ENCODE peak calls at places on chromosome 18, in six cellular contexts. One of them, this sample, is unnamed.

GRCh38 chr18:33372442-33372841 is 68.1 kb downstream of the CCDC178 start:
- DNase-seq in cardiac fibroblast: no peak
- DNase-seq in GM12864: no peak
- DNase-seq in AG09319: no peak
- DNase-seq in kidney: no peak
- DNase-seq in uterus: no peak
- DNase-seq in this sample: no peak

GRCh38 chr18:42635378-42636048 is 480.0 kb downstream of the RIT2 start:
- DNase-seq in cardiac fibroblast: no peak
- DNase-seq in GM12864: no peak
- DNase-seq in AG09319: no peak
- DNase-seq in kidney: no peak
- DNase-seq in uterus: peak; percentile 13
- DNase-seq in this sample: no peak

GRCh38 chr18:51226068-51226467 is 28.6 kb upstream of the MEX3C start:
- DNase-seq in cardiac fibroblast: no peak
- DNase-seq in GM12864: no peak
- DNase-seq in AG09319: no peak
- DNase-seq in kidney: no peak
- DNase-seq in uterus: no peak
- DNase-seq in this sample: no peak

GRCh38 chr18:44950685-44951195 is 270.1 kb downstream of the SETBP1 start:
- DNase-seq in cardiac fibroblast: no peak
- DNase-seq in GM12864: no peak
- DNase-seq in AG09319: no peak
- DNase-seq in kidney: no peak
- DNase-seq in uterus: no peak
- DNase-seq in this sample: no peak

GRCh38 chr18:34913837-34914755 is 127.1 kb upstream of the MAPRE2 start:
- DNase-seq in cardiac fibroblast: peak; percentile 47
- DNase-seq in GM12864: no peak
- DNase-seq in AG09319: no peak
- DNase-seq in kidney: no peak
- DNase-seq in uterus: no peak
- DNase-seq in this sample: no peak

GRCh38 chr18:32368170-32368569 is 102.5 kb downstream of the GAREM1 start:
- DNase-seq in cardiac fibroblast: no peak
- DNase-seq in GM12864: no peak
- DNase-seq in AG09319: no peak
- DNase-seq in kidney: no peak
- DNase-seq in uterus: no peak
- DNase-seq in this sample: no peak

GRCh38 chr18:58542426-58543159 is 86.3 kb downstream of the ALPK2 start:
- DNase-seq in cardiac fibroblast: no peak
- DNase-seq in GM12864: no peak
- DNase-seq in AG09319: no peak
- DNase-seq in kidney: no peak
- DNase-seq in uterus: no peak
- DNase-seq in this sample: no peak

GRCh38 chr18:25883091-25883490 is 207.3 kb downstream of the SS18 start:
- DNase-seq in cardiac fibroblast: no peak
- DNase-seq in GM12864: no peak
- DNase-seq in AG09319: no peak
- DNase-seq in kidney: no peak
- DNase-seq in uterus: no peak
- DNase-seq in this sample: no peak

GRCh38 chr18:48889115-48889941 is 61.4 kb downstream of the SMAD7 start:
- DNase-seq in cardiac fibroblast: no peak
- DNase-seq in GM12864: no peak
- DNase-seq in AG09319: no peak
- DNase-seq in kidney: peak; percentile 94
- DNase-seq in uterus: peak; percentile 60
- DNase-seq in this sample: no peak

GRCh38 chr18:48975817-48976649 is 25.3 kb upstream of the SMAD7 start:
- DNase-seq in cardiac fibroblast: peak; percentile 49
- DNase-seq in GM12864: no peak
- DNase-seq in AG09319: no peak
- DNase-seq in kidney: peak; percentile 86
- DNase-seq in uterus: no peak
- DNase-seq in this sample: peak; percentile 92

GRCh38 chr18:12819330-12819729 is 64.7 kb downstream of the PTPN2 start:
- DNase-seq in cardiac fibroblast: no peak
- DNase-seq in GM12864: no peak
- DNase-seq in AG09319: no peak
- DNase-seq in kidney: no peak
- DNase-seq in uterus: no peak
- DNase-seq in this sample: peak; percentile 48

GRCh38 chr18:35122586-35123224 is 81.5 kb downstream of the MAPRE2 start:
- DNase-seq in cardiac fibroblast: peak; percentile 37
- DNase-seq in GM12864: no peak
- DNase-seq in AG09319: no peak
- DNase-seq in kidney: no peak
- DNase-seq in uterus: no peak
- DNase-seq in this sample: no peak

GRCh38 chr18:74654637-74655036 is 57.0 kb downstream of the ZNF407 start:
- DNase-seq in cardiac fibroblast: peak; percentile 61
- DNase-seq in GM12864: no peak
- DNase-seq in AG09319: no peak
- DNase-seq in kidney: no peak
- DNase-seq in uterus: no peak
- DNase-seq in this sample: no peak

GRCh38 chr18:62372156-62372555 is 47.0 kb downstream of the TNFRSF11A start:
- DNase-seq in cardiac fibroblast: no peak
- DNase-seq in GM12864: peak; percentile 52
- DNase-seq in AG09319: no peak
- DNase-seq in kidney: no peak
- DNase-seq in uterus: no peak
- DNase-seq in this sample: peak; percentile 63

GRCh38 chr18:62368100-62368499 is 43.0 kb downstream of the TNFRSF11A start:
- DNase-seq in cardiac fibroblast: no peak
- DNase-seq in GM12864: peak; percentile 26
- DNase-seq in AG09319: no peak
- DNase-seq in kidney: no peak
- DNase-seq in uterus: no peak
- DNase-seq in this sample: peak; percentile 42

GRCh38 chr18:62370386-62370785 is 45.3 kb downstream of the TNFRSF11A start:
- DNase-seq in cardiac fibroblast: no peak
- DNase-seq in GM12864: no peak
- DNase-seq in AG09319: no peak
- DNase-seq in kidney: no peak
- DNase-seq in uterus: no peak
- DNase-seq in this sample: no peak

GRCh38 chr18:62366992-62367391 is 41.9 kb downstream of the TNFRSF11A start:
- DNase-seq in cardiac fibroblast: no peak
- DNase-seq in GM12864: no peak
- DNase-seq in AG09319: no peak
- DNase-seq in kidney: no peak
- DNase-seq in uterus: no peak
- DNase-seq in this sample: no peak

GRCh38 chr18:62369129-62369644 is 44.1 kb downstream of the TNFRSF11A start:
- DNase-seq in cardiac fibroblast: no peak
- DNase-seq in GM12864: no peak
- DNase-seq in AG09319: no peak
- DNase-seq in kidney: no peak
- DNase-seq in uterus: no peak
- DNase-seq in this sample: no peak
- TF ChIP-seq CTCF in cardiac fibroblast: no peak
- TF ChIP-seq CTCF in GM12864: no peak
- TF ChIP-seq CTCF in AG09319: no peak
- TF ChIP-seq CTCF in kidney: no peak
- TF ChIP-seq CTCF in uterus: no peak
- TF ChIP-seq CTCF in this sample: no peak

DNA sequence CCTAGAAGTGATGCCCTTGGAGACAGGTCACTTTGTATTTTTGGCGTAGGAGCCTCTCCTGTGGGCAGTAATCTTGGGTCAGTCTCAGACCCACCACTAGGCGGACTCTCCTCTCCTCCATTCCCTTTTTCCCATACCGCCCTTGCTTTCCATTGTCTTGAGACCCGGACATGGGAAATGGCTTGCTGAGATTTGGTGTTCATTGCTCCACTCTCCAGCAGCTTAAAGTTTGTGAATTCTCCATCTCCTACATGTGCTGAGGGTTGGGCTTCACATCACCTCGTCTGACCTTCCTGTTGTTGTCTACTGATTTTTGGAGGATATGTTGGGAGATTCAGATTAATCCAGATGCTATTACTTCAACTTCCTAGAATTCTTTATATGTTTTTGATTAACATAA is 159.2 kb upstream of the RAB12 start:
- DNase-seq in cardiac fibroblast: no peak
- DNase-seq in GM12864: no peak
- DNase-seq in AG09319: no peak
- DNase-seq in kidney: no peak
- DNase-seq in uterus: no peak
- DNase-seq in this sample: no peak
- TF ChIP-seq CTCF in cardiac fibroblast: peak; percentile 57
- TF ChIP-seq CTCF in GM12864: peak; percentile 85
- TF ChIP-seq CTCF in AG09319: peak; percentile 49
- TF ChIP-seq CTCF in kidney: no peak
- TF ChIP-seq CTCF in uterus: no peak
- TF ChIP-seq CTCF in this sample: no peak

DNA sequence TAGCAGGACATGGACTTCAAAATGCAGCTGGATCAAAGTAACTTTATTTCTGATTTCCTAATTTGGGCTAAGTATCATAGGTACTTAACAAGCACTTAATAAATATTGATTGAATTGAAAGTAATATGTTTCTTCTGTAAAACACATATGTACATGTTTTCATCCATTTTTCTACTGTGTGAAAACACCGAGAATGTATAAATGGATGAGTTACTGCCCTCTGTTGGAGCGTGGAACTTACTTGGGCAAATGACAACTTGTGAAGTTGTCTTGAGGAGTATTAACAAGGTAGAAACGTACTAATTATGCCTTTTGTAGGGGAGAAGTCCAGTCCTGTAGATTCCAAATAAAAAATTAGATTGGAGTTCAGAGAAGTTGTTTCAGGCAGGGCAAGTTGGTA is 87.2 kb downstream of the PHLPP1 start:
- DNase-seq in cardiac fibroblast: peak; percentile 41
- DNase-seq in GM12864: no peak
- DNase-seq in AG09319: no peak
- DNase-seq in kidney: no peak
- DNase-seq in uterus: no peak
- DNase-seq in this sample: no peak
- TF ChIP-seq CTCF in cardiac fibroblast: peak; percentile 8
- TF ChIP-seq CTCF in GM12864: peak; percentile 7
- TF ChIP-seq CTCF in AG09319: no peak
- TF ChIP-seq CTCF in kidney: peak; percentile 35
- TF ChIP-seq CTCF in uterus: no peak
- TF ChIP-seq CTCF in this sample: peak; percentile 10

GRCh38 chr18:61892683-61893303 is at the start of gene RNF152:
- DNase-seq in cardiac fibroblast: peak; percentile 34
- DNase-seq in GM12864: no peak
- DNase-seq in AG09319: no peak
- DNase-seq in kidney: peak; percentile 81
- DNase-seq in uterus: peak; percentile 66
- DNase-seq in this sample: peak; percentile 37
- TF ChIP-seq CTCF in cardiac fibroblast: peak; percentile 33
- TF ChIP-seq CTCF in GM12864: no peak
- TF ChIP-seq CTCF in AG09319: peak; percentile 24
- TF ChIP-seq CTCF in kidney: no peak
- TF ChIP-seq CTCF in uterus: no peak
- TF ChIP-seq CTCF in this sample: no peak

GRCh38 chr18:3447035-3447894 is 2.7 kb upstream of the TGIF1 start:
- DNase-seq in cardiac fibroblast: peak; percentile 79
- DNase-seq in GM12864: no peak
- DNase-seq in AG09319: no peak
- DNase-seq in kidney: peak; percentile 78
- DNase-seq in uterus: peak; percentile 71
- DNase-seq in this sample: no peak

GRCh38 chr18:3450358-3451107 is 561 bp downstream of the TGIF1 start:
- DNase-seq in cardiac fibroblast: peak; percentile 83
- DNase-seq in GM12864: no peak
- DNase-seq in AG09319: no peak
- DNase-seq in kidney: peak; percentile 93
- DNase-seq in uterus: peak; percentile 78
- DNase-seq in this sample: peak; percentile 38

GRCh38 chr18:3448845-3449701 is 899 bp upstream of the TGIF1 start:
- DNase-seq in cardiac fibroblast: peak; percentile 95
- DNase-seq in GM12864: peak; percentile 71
- DNase-seq in AG09319: peak; percentile 92
- DNase-seq in kidney: peak; percentile 95
- DNase-seq in uterus: peak; percentile 77
- DNase-seq in this sample: peak; percentile 83

GRCh38 chr18:3449702-3450357 is at the start of gene TGIF1:
- DNase-seq in cardiac fibroblast: peak; percentile 85
- DNase-seq in GM12864: no peak
- DNase-seq in AG09319: no peak
- DNase-seq in kidney: peak; percentile 95
- DNase-seq in uterus: peak; percentile 84
- DNase-seq in this sample: peak; percentile 34

GRCh38 chr18:3447895-3448844 is 1.8 kb upstream of the TGIF1 start:
- DNase-seq in cardiac fibroblast: peak; percentile 98
- DNase-seq in GM12864: no peak
- DNase-seq in AG09319: peak; percentile 96
- DNase-seq in kidney: peak; percentile 99
- DNase-seq in uterus: peak; percentile 94
- DNase-seq in this sample: peak; percentile 85
- TF ChIP-seq CTCF in cardiac fibroblast: no peak
- TF ChIP-seq CTCF in GM12864: peak; percentile 5
- TF ChIP-seq CTCF in AG09319: peak; percentile 9
- TF ChIP-seq CTCF in kidney: no peak
- TF ChIP-seq CTCF in uterus: no peak
- TF ChIP-seq CTCF in this sample: peak; percentile 18

This sample was measured in GM13976.